ENCODE peak calls at places on chromosome 9, in five cellular contexts. D, R, Y, E and Z are unnamed samples.

GRCh38 chr9:116020801-116021200 is 132.8 kb upstream of the PAPPA start:
- DNase-seq in Y (no peak), E (peak), D (no peak), R (no peak), Z (no peak)

GRCh38 chr9:137315581-137316011 is 13.5 kb upstream of the NRARP start:
- DNase-seq in E (no peak), D (no peak), Y (no peak), R (no peak), Z (peak)

GRCh38 chr9:108953983-108954574 is 19.9 kb downstream of the ABITRAM start:
- DNase-seq in D (no peak), E (peak), R (peak), Y (no peak), Z (peak)

GRCh38 chr9:83637389-83637788 is 14.4 kb downstream of the IDNK start:
- DNase-seq in E (no peak), R (no peak), Y (no peak), D (no peak), Z (no peak)

GRCh38 chr9:36905101-36906066 is 128.7 kb downstream of the PAX5 start:
- DNase-seq in R (no peak), Y (no peak), E (no peak), D (no peak), Z (peak)

GRCh38 chr9:14752271-14752670 is 29.7 kb upstream of the CER1 start:
- DNase-seq in E (no peak), R (no peak), D (peak), Y (no peak), Z (no peak)

GRCh38 chr9:121743441-121744001 is 92.1 kb downstream of the DAB2IP start:
- DNase-seq in R (no peak), D (peak), Y (peak), E (peak), Z (peak)

GRCh38 chr9:116124472-116125040 is 29.0 kb upstream of the PAPPA start:
- DNase-seq in R (no peak), Y (no peak), D (no peak), E (peak), Z (no peak)

GRCh38 chr9:105651806-105652205 is 10.5 kb upstream of the TAL2 start:
- DNase-seq in E (no peak), D (peak), R (peak), Y (no peak), Z (peak)

GRCh38 chr9:95383198-95383673 is 65.7 kb upstream of the FANCC start:
- DNase-seq in D (no peak), R (no peak), Y (no peak), E (peak), Z (peak)

GRCh38 chr9:92989561-92989960 is 42.2 kb downstream of the FGD3 start:
- DNase-seq in D (no peak), E (no peak), Y (no peak), R (peak), Z (peak)

GRCh38 chr9:26159575-26160392 is 481.5 kb upstream of the TUSC1 start:
- DNase-seq in D (no peak), R (no peak), E (peak), Y (no peak), Z (no peak)

GRCh38 chr9:85978496-85978895 is 37.5 kb downstream of the NAA35 start:
- DNase-seq in Y (no peak), E (no peak), R (no peak), D (no peak), Z (no peak)

GRCh38 chr9:88085481-88085880 is 52.8 kb downstream of the SPATA31C2 start:
- DNase-seq in R (no peak), D (no peak), E (no peak), Y (no peak), Z (peak)

GRCh38 chr9:132597073-132597775 is 14.8 kb downstream of the BARHL1 start:
- DNase-seq in D (no peak), Y (peak), E (no peak), R (no peak), Z (no peak)

GRCh38 chr9:19876569-19877316 is 87.9 kb upstream of the SLC24A2 start:
- DNase-seq in D (no peak), E (no peak), R (no peak), Y (no peak), Z (no peak)

GRCh38 chr9:37417857-37418618 is 4.5 kb upstream of the GRHPR start:
- DNase-seq in D (no peak), R (no peak), E (peak), Y (no peak), Z (no peak)

GRCh38 chr9:131237931-131238401 is 38.3 kb downstream of the FAM78A start:
- DNase-seq in R (no peak), E (peak), Y (peak), D (no peak), Z (peak)

GRCh38 chr9:131236761-131237160 is 39.5 kb downstream of the FAM78A start:
- DNase-seq in D (no peak), Y (no peak), E (peak), R (no peak), Z (no peak)

GRCh38 chr9:131237311-131237710 is 39.0 kb downstream of the FAM78A start:
- DNase-seq in Y (peak), E (no peak), D (no peak), R (no peak), Z (no peak)

GRCh38 chr9:131239307-131239975 is 36.9 kb downstream of the FAM78A start:
- DNase-seq in E (no peak), Y (no peak), D (no peak), R (no peak), Z (no peak)

GRCh38 chr9:131238402-131239021 is 37.8 kb downstream of the FAM78A start:
- DNase-seq in R (no peak), E (peak), Y (peak), D (no peak), Z (no peak)
- H3K4me3 ChIP-seq in R (no peak), E (no peak), Y (peak), D (no peak), Z (no peak)

GRCh38 chr9:128553695-128554094 is 1.3 kb downstream of the SPTAN1 start:
- DNase-seq in R (no peak), Y (no peak), E (peak), D (no peak), Z (no peak)
- H3K4me3 ChIP-seq in R (peak), Y (peak), E (peak), D (peak), Z (peak)

GRCh38 chr9:129627556-129628492 is 1.9 kb downstream of the NTMT1 start:
- DNase-seq in R (no peak), Y (no peak), D (no peak), E (peak), Z (no peak)
- H3K4me3 ChIP-seq in R (peak), Y (peak), D (no peak), E (peak), Z (peak)

GRCh38 chr9:133821606-133822438 is 83.7 kb upstream of the SARDH start:
- DNase-seq in E (no peak), D (peak), Y (no peak), R (no peak), Z (no peak)

GRCh38 chr9:133824802-133825186 is 86.6 kb upstream of the SARDH start:
- DNase-seq in D (no peak), Y (no peak), R (no peak), E (no peak), Z (no peak)

GRCh38 chr9:133822439-133823065 is 84.4 kb upstream of the SARDH start:
- DNase-seq in D (no peak), Y (no peak), E (no peak), R (no peak), Z (no peak)

GRCh38 chr9:133824106-133824801 is 86.1 kb upstream of the SARDH start:
- DNase-seq in Y (no peak), E (no peak), R (no peak), D (no peak), Z (no peak)

GRCh38 chr9:133823189-133824105 is 85.3 kb upstream of the SARDH start:
- DNase-seq in R (no peak), E (no peak), Y (no peak), D (no peak), Z (no peak)
- H3K4me3 ChIP-seq in R (no peak), E (no peak), Y (no peak), D (no peak), Z (no peak)

DNA sequence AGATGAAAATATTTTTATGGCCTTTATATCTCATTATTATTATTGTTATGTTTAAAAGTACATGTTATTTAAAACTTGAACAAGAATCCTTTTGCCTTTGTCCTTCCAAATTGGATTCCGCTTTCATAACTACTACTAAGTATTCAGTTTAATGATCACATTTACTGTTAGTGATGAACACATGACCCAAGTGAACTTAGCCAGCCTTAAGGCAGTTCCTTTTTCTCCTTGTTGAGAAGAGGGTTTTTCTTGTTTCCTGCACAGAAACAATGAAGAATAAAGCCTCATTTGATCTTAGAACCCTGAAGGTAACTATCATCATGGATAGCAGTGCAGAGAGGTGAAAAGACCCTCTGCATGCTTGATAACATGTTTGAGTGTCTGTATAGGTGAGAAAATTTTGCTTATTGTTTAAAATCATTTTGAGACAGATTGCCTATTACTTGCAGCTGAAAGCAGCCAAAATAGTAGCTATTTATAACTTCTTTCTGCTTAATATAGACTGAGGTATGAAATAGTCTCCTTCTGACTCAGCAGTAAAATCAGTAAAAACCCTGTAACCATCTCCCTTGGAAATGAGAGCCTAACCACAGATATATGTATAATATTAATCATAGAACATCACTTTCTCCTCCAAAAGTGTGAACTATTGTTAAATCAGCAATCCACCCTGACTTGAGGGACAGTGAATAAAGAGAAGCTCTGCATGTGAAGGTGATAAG is 266.2 kb downstream of the SPATA31D1 start:
- DNase-seq in D (no peak), Y (no peak), R (no peak), E (no peak), Z (no peak)
- H3K4me3 ChIP-seq in D (no peak), Y (no peak), R (no peak), E (no peak), Z (no peak)

DNA sequence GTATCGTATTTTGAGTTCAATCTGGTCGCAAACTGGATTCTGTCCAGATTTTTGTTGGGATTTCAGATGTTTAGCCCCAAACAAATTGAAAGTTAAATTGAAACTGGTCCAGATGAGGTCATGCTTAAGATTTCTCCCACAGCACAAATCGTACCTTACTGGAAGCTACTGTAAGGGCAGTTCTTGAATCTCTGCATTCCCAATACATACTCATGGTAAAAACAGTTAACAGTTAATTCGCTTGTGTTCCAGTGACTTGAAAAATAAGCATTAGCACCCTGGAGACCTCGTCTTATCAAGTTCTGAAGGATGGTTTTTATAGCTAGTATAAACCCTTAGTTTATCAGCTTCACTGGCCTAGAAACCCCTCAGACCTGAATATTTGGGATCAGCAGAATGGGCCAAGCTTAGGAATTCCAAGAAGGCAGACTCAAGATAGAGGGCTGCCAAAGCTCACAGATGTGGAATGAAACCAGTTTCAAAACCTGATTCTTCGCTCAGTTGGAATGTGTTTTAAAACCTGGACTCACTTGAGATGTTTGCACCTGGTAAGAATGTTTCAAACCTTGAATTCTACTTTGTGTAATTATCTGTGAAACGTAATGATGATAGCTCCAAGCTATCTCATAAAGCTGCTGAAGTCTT is 103.6 kb downstream of the C9orf152 start:
- DNase-seq in D (no peak), R (no peak), E (peak), Y (no peak), Z (no peak)
- H3K4me3 ChIP-seq in D (no peak), R (no peak), E (no peak), Y (no peak), Z (no peak)

DNA sequence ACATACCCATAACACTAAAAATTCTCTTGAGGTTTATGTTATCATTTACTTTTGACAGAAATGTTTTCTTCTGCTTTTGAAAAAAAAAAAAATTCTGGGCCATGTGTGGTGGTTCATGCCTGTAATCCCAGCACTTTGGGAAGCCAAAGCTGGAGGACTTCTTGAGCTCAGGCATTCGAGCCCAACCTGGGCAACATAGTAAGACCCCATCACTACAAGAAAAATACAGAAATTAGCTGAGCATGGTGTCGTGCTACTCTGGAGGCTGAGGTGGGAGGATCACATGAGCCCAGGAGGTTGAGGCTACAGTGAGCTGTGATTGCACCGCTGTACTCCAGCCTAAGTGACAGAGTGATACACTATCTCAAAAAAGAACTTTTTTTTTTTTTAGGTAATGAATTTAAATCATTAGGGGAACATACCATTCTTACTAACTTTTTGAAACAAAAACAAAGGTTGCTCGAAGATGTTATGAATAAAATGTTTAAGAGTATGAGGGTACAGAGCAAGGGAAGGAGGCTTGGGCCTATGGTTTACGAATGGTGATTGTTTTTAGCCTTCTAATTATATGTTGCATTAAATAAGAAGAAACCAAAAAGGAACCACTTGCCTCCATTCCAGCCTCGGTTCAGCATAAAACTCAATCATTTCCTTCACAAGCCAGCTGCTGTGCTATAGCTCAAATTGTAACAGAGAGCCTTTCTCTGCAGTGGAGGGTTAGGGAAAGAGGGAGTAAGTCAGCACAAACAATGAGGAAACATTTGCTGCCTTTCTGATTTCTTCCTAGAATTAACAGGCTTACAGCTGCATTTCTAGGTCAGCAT is 148.6 kb upstream of the DMRT1 start:
- DNase-seq in E (no peak), Y (no peak), R (no peak), D (no peak), Z (no peak)
- H3K4me3 ChIP-seq in E (no peak), Y (peak), R (no peak), D (no peak), Z (no peak)

DNA sequence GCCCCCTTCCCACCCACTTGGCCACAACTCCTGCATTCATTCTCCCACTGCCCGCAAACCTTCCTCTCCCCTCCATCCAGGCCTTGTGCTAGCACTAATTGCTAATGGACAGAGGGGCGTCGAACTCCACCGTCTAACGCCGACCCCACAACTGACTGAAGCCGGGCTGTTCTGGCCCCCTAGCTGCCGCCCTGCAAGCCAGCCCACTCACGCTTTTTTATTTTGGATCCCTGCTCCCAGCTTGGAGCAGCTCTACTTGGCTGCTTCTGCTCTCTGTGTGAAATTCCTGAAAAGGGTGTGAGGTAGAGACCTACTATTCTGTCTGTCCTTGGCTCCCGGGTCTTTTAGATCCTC is 704 bp upstream of the ASTN2 start:
- DNase-seq in R (no peak), E (no peak), D (peak), Y (no peak), Z (no peak)
- H3K4me3 ChIP-seq in R (peak), E (no peak), D (peak), Y (no peak), Z (no peak)

GRCh38 chr9:110206388-110206787 is 1.6 kb downstream of the C9orf152 start:
- DNase-seq in D (no peak), E (no peak), Y (no peak), R (no peak), Z (no peak)

GRCh38 chr9:110208031-110208430 is at the start of gene C9orf152:
- DNase-seq in D (no peak), E (no peak), Y (no peak), R (no peak), Z (no peak)

GRCh38 chr9:110202232-110202631 is 5.7 kb downstream of the C9orf152 start:
- DNase-seq in E (no peak), D (no peak), Y (no peak), R (no peak), Z (no peak)

GRCh38 chr9:110207071-110207923 is 662 bp downstream of the C9orf152 start:
- DNase-seq in Y (no peak), D (no peak), R (no peak), E (no peak), Z (no peak)
- H3K4me3 ChIP-seq in Y (no peak), D (no peak), R (no peak), E (no peak), Z (no peak)

GRCh38 chr9:136105398-136106135 is 10.5 kb upstream of the NACC2 start:
- DNase-seq in Y (peak), E (peak), D (no peak), R (no peak), Z (no peak)
- H3K4me3 ChIP-seq in Y (no peak), E (no peak), D (no peak), R (no peak), Z (no peak)